ENCODE peak calls at places on chromosomes 5 and 9, in nine cellular contexts. F, U, J, B, T, O, S, X and D are unnamed samples.

GRCh38 chr9:109329274-109330258 is 8.7 kb upstream of the EPB41L4B start:
- DNase-seq in J (peak; percentile 88), B (no peak), S (peak; percentile 94), F (peak; percentile 46), T (no peak), U (peak; percentile 78), X (peak; percentile 56), O (no peak), D (no peak)

GRCh38 chr9:126390923-126391322 is 64.3 kb downstream of the MVB12B start:
- DNase-seq in O (no peak), J (no peak), X (no peak), S (no peak), U (no peak), B (no peak), T (no peak), F (no peak), D (no peak)

GRCh38 chr9:18208166-18209059 is 265.5 kb upstream of the ADAMTSL1 start:
- DNase-seq in S (peak; percentile 19), B (no peak), T (no peak), F (no peak), X (peak; percentile 51), O (peak; percentile 46), J (peak; percentile 73), U (peak; percentile 7), D (peak; percentile 30)

GRCh38 chr9:14563902-14564578 is 129.2 kb downstream of the ZDHHC21 start:
- DNase-seq in T (no peak), B (no peak), J (no peak), U (no peak), S (no peak), X (no peak), O (no peak), F (no peak), D (no peak)

GRCh38 chr5:82396871-82397514 is 118.8 kb upstream of the RPS23 start:
- DNase-seq in O (no peak), S (no peak), X (peak; percentile 69), B (peak; percentile 98), U (peak; percentile 100), J (peak; percentile 53), F (peak; percentile 90), T (no peak), D (peak; percentile 61)

GRCh38 chr5:119795768-119796167 is 166.4 kb downstream of the FAM170A start:
- DNase-seq in B (no peak), S (no peak), X (no peak), O (no peak), F (no peak), T (no peak), J (no peak), U (peak; percentile 0), D (no peak)

GRCh38 chr9:127586537-127586936 is 25.5 kb upstream of the STXBP1 start:
- DNase-seq in U (no peak), F (peak; percentile 82), O (no peak), X (peak; percentile 82), J (peak; percentile 87), T (peak; percentile 65), S (peak; percentile 78), B (no peak), D (peak; percentile 73)

GRCh38 chr5:1445313-1445894 is at the start of gene SLC6A3:
- DNase-seq in X (no peak), O (no peak), S (no peak), F (no peak), B (no peak), J (peak; percentile 27), T (no peak), U (no peak), D (no peak)

GRCh38 chr9:94014066-94014654 is 59.0 kb upstream of the BARX1 start:
- DNase-seq in U (peak; percentile 20), T (no peak), S (no peak), B (no peak), J (no peak), X (no peak), F (no peak), O (no peak), D (no peak)

GRCh38 chr5:141319699-141320098 is 885 bp downstream of the TAF7 start:
- DNase-seq in O (no peak), S (no peak), B (no peak), J (no peak), X (no peak), U (no peak), T (no peak), F (no peak), D (no peak)
- H3K27ac ChIP-seq in O (no peak overlapping the region), S (no peak overlapping the region), B (no peak overlapping the region), J (peak overlapping the region; percentile 92), X (peak overlapping the region; percentile 96), U (no peak overlapping the region), T (no peak overlapping the region), F (peak overlapping the region; percentile 87), D (no peak overlapping the region)

GRCh38 chr5:31722111-31722510 is 83.2 kb downstream of the PDZD2 start:
- DNase-seq in S (no peak), T (no peak), J (no peak), O (no peak), F (no peak), U (no peak), B (no peak), X (no peak), D (no peak)

GRCh38 chr5:31720811-31721345 is 81.9 kb downstream of the PDZD2 start:
- DNase-seq in F (no peak), S (no peak), B (no peak), O (no peak), X (no peak), U (no peak), T (no peak), J (no peak), D (no peak)

GRCh38 chr5:31717586-31717985 is 78.7 kb downstream of the PDZD2 start:
- DNase-seq in S (no peak), U (no peak), O (no peak), B (no peak), F (no peak), T (no peak), J (no peak), X (no peak), D (no peak)

DNA sequence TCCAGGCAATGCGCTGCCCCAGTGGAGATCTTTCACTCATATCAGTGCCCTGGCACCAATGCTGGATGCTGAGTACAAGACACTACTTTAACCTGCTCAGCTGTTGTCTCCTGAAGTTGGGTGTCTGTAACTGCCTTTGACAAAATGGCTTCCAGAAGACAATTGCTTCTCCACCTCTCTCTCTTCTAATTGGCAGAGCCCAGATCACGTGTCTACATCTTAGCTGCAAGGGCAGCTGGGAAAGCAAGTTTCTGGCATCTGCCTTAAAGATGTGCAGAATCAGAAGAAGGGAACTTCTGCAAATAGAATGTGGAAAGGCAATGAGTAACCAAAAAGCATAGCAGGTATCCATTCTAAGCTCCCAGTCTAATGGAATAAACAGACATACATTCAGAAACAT is 81.1 kb downstream of the PDZD2 start:
- DNase-seq in X (no peak), O (no peak), S (no peak), J (no peak), F (no peak), T (no peak), U (no peak), B (no peak), D (no peak)
- H3K27ac ChIP-seq in X (no peak overlapping the region), O (no peak overlapping the region), S (no peak overlapping the region), J (no peak overlapping the region), F (no peak overlapping the region), T (no peak overlapping the region), U (no peak overlapping the region), B (no peak overlapping the region), D (no peak overlapping the region)

DNA sequence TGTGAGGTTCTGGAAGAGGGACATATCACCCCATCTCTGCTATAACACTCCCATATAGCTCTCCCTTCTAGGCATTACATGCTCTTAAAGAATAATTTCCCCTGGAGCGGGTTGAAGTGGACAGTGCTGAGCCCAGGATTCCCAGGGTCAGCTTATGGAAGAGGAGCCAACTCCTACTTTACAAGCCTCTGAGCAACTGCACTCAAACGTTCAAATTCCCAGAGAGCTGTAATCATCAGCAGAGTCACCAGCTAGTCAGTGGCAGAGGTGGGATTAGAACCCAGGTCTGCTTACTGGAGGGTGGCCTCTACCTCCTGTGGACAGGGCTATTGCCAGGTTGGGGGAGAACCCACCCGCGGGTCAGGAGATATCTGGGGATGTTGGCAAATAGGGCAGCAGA is 1.4 kb downstream of the NEURL1B start:
- DNase-seq in O (no peak), T (no peak), U (no peak), F (no peak), S (no peak), J (no peak), B (no peak), X (no peak), D (no peak)
- H3K27ac ChIP-seq in O (no peak overlapping the region), T (peak overlapping the region; percentile 83), U (no peak overlapping the region), F (peak overlapping the region; percentile 97), S (no peak overlapping the region), J (peak overlapping the region; percentile 83), B (no peak overlapping the region), X (peak overlapping the region; percentile 90), D (peak overlapping the region; percentile 81)

DNA sequence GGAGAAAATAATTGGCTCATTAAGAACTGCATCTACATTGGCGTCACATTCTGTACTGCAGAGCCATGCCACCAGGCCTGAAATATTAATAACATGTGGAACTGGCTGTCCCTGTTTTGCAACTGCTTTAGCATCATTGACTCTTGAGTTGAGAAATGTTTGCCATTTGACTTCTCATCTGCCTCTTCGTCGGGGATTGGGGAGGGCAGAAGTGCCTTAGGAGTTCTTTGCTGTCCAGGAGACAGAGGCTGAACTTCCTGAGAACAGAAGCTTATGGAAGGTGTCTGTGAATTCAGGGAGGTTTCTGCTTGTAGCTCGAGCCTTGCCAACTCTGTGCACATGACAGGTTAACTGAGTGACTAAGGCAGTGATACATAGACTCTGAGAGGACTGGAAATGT is 265.0 kb downstream of the KIF4B start:
- DNase-seq in B (no peak), F (peak; percentile 35), U (no peak), S (no peak), X (no peak), T (no peak), J (no peak), O (no peak), D (no peak)
- H3K27ac ChIP-seq in B (no peak overlapping the region), F (peak overlapping the region; percentile 46), U (no peak overlapping the region), S (no peak overlapping the region), X (no peak overlapping the region), T (no peak overlapping the region), J (no peak overlapping the region), O (no peak overlapping the region), D (no peak overlapping the region)

DNA sequence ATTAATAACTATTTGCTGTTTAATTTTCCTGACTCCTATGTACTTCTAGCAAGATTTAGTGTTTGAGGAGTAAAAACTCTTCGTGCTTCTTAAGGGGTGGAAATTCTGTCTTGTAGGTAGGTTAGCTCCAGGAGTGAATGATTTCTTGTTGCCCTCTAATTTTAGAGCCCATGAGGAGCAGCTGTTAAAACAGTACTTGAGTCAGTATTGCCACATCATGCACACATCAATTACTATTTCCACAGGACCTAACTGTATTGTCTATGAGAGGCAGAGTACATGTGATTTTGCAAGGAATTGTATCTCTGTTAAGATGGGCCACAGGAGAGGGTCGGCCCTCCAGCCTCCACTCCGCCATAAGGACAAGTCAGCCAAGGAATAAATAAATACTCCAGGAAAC is 91.2 kb downstream of the PDZD2 start:
- DNase-seq in S (no peak), O (no peak), B (no peak), F (no peak), X (no peak), J (no peak), U (no peak), T (no peak), D (no peak)
- H3K27ac ChIP-seq in S (no peak overlapping the region), O (no peak overlapping the region), B (no peak overlapping the region), F (peak overlapping the region; percentile 24), X (no peak overlapping the region), J (no peak overlapping the region), U (no peak overlapping the region), T (no peak overlapping the region), D (no peak overlapping the region)

GRCh38 chr9:10108815-10109214 is 504.0 kb downstream of the PTPRD start:
- DNase-seq in S (no peak), X (no peak), T (no peak), O (no peak), B (no peak), J (no peak), F (no peak), U (no peak), D (no peak)
- H3K27ac ChIP-seq in S (no peak overlapping the region), X (peak overlapping the region; percentile 45), T (no peak overlapping the region), O (no peak overlapping the region), B (no peak overlapping the region), J (no peak overlapping the region), F (peak overlapping the region; percentile 63), U (no peak overlapping the region), D (no peak overlapping the region)